ENCODE peak calls at places on chromosomes 7 and 10, in nine cellular contexts. C, D, N, U, X, M, W, E and R are unnamed samples. For H3K27me3 and H3K4me1, the result is how much of the 10 kb centered on the place peaks cover.

GRCh38 chr10:51010977-51011376 is 63.3 kb upstream of the PRKG1 start:
- DNase-seq in N (peak), E (peak), X (no peak), D (peak), M (no peak), W (no peak), C (no peak), U (no peak), R (no peak)

GRCh38 chr7:36336380-36336779 is 53.3 kb upstream of the ANLN start:
- DNase-seq in W (no peak), M (no peak), X (no peak), N (no peak), C (no peak), D (no peak), E (no peak), U (no peak), R (no peak)

GRCh38 chr7:159107052-159107892 is 37.4 kb downstream of the VIPR2 start:
- DNase-seq in X (no peak), E (no peak), D (no peak), M (no peak), C (no peak), U (no peak), N (no peak), W (no peak), R (peak)

GRCh38 chr10:12252882-12253546 is 57.0 kb downstream of the CDC123 start:
- DNase-seq in E (no peak), M (no peak), N (peak), W (no peak), D (no peak), X (no peak), U (no peak), C (no peak), R (no peak)

GRCh38 chr7:116572036-116572435 is 47.2 kb downstream of the CAV1 start:
- DNase-seq in C (no peak), E (no peak), W (no peak), U (no peak), X (no peak), M (no peak), D (no peak), N (peak), R (no peak)

GRCh38 chr7:42739591-42739990 is 172.3 kb downstream of the C7orf25 start:
- DNase-seq in E (peak), U (no peak), D (peak), M (no peak), W (no peak), C (no peak), X (peak), N (no peak), R (no peak)

GRCh38 chr7:112262804-112263203 is 56.3 kb downstream of the ZNF277 start:
- DNase-seq in C (no peak), D (no peak), X (no peak), E (no peak), W (no peak), M (no peak), N (no peak), U (no peak), R (no peak)

GRCh38 chr7:48101880-48102448 is 12.9 kb downstream of the UPP1 start:
- DNase-seq in C (no peak), X (no peak), U (no peak), M (no peak), D (no peak), W (no peak), E (no peak), N (no peak), R (no peak)

GRCh38 chr7:76423666-76424412 is 911 bp upstream of the ZP3 start:
- DNase-seq in W (no peak), U (no peak), E (no peak), X (no peak), M (no peak), N (no peak), C (peak), D (no peak), R (no peak)

GRCh38 chr10:43043773-43044394 is 33.0 kb upstream of the RET start:
- DNase-seq in C (no peak), X (no peak), U (peak), N (no peak), E (no peak), W (no peak), D (peak), M (no peak), R (peak)

GRCh38 chr10:101235766-101236165 is 6.5 kb upstream of the LBX1 start:
- DNase-seq in M (no peak), X (no peak), E (no peak), N (no peak), C (no peak), W (no peak), U (no peak), D (no peak), R (no peak)
- H3K27me3 ChIP-seq in M (under half), X (half or more), E (under half), N (under half), C (half or more), W (under half), U (half or more), D (under half), R (half or more)

DNA sequence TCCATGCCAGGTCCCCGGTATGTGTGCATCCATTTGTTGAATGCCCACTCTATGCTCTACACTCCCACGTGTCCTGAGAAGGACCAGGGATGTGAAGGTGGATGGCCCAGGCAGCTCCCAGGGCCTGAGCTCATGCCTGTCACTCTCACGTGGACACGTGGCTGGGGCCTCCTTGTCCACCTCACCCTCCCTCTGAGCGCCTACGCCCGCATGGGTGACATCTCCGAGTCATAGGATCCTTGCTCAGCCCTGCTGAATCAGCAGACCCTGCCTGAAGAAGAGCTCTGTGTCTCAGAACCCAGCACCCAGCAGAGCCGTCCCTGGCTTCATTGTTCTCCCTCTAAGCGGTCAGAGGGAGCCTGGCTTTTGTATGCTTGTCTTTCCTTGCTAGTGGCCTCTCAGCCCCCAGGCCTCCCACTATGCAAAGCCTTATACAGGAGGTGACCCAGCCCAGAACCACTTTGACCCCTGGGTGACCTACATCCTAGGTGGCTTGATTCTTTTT is 107.9 kb upstream of the PPIF start:
- DNase-seq in X (peak), D (peak), E (peak), U (peak), C (no peak), W (no peak), M (peak), N (no peak), R (peak)
- H3K4me1 ChIP-seq in X (half or more), D (under half), E (under half), U (half or more), C (under half), W (under half), M (under half), N (under half), R (half or more)

DNA sequence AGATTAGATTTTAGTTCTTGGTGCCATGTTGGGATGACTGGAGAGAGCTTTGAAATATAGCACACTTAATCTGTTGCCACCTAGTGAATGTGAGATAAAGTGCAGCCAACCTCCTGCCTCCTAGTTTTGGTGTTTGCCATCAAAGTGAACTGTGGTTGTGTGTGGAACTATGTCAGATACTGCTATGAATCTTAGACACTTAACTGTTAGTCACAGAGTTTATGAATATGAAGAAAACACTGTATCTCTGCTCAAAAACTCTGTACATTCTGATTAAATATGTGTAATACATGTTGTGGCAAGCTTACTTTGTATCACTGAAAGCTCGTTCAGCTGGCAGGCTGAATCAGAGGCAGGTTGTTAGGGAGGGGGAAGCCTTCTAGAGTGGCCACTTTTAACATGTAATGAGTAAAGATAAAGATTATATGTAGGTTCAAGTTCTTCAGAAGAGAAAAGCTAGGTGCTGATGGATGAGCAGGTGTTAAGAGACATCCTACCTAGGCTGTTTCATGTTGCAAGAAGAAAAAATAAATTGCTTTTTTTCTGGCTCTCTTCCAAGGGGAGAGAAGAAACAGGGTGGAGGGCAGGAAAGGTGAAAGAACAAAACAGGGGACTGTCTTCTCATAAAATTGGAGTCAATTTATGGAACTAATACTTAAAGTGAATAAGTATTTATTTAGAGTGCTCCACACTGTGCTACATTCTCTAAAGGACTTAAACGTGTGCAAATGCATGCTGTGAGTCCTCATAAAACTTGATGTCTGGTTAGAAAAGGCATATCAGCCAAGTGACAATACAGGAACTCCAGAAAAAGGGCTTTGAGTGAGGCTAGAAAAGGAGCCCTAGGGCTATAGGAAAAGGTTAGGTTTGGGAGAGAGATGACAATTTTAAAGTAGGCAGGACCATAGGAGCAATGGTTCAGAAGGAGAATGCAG is 14.1 kb upstream of the LAMB1 start:
- DNase-seq in X (no peak), U (no peak), M (peak), C (no peak), D (no peak), N (peak), E (peak), W (no peak), R (no peak)
- TF ChIP-seq CTCF in X (peak), U (peak), M (peak), C (no peak), D (no peak), N (peak), E (peak), W (peak), R (peak)

DNA sequence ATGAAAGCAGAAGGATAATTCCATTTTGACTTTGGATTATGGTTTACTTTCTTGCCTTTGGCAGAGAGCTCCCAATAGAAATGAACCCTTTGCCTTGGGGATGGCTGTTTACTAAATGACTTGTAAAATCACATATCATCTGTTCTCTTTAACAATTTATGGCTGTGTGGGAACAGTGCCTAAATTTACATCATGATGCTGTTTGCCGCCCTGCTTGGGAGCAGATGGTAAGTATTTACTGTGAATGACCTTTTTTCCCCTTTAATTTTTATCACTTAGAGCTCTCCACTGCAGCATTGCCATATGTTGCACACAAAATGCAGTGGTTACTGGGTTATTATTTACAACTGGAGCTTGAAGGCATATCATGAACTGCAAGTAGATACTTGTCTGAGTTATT is 13.4 kb downstream of the HEPACAM2 start:
- DNase-seq in D (no peak), E (no peak), W (no peak), N (no peak), C (no peak), M (no peak), U (no peak), X (no peak), R (no peak)
- H3K27me3 ChIP-seq in D (under half), E (under half), W (under half), N (under half), C (under half), M (under half), U (under half), X (under half), R (under half)